ENCODE peak calls at places on chromosomes 11 and 22, in four cellular contexts. G is sigmoid colon, S is spleen, H is PC-3. E is an unnamed sample.

GRCh38 chr11:88103337-88104206 is 71.7 kb downstream of the RAB38 start:
- DNase-seq in G (no peak), H (peak; percentile 79), S (no peak), E (peak; percentile 46)

GRCh38 chr11:59668188-59668949 is 468 bp downstream of the PATL1 start:
- DNase-seq in H (peak; percentile 37), S (peak; percentile 94), G (peak; percentile 86), E (peak; percentile 44)

GRCh38 chr22:47437636-47438035 is 675.2 kb downstream of the TBC1D22A start:
- DNase-seq in G (no peak), S (no peak), H (no peak), E (no peak)

GRCh38 chr11:110308071-110308470 is 11.7 kb upstream of the RDX start:
- DNase-seq in G (no peak), S (no peak), H (no peak), E (no peak)

GRCh38 chr11:8382436-8383053 is 118.9 kb upstream of the LMO1 start:
- DNase-seq in H (peak; percentile 24), G (no peak), S (no peak), E (peak; percentile 60)

GRCh38 chr22:47586946-47587345 is 824.5 kb downstream of the TBC1D22A start:
- DNase-seq in G (peak; percentile 15), S (no peak), H (no peak), E (no peak)

GRCh38 chr11:85385561-85385960 is 241.6 kb downstream of the DLG2 start:
- DNase-seq in H (no peak), G (no peak), S (no peak), E (no peak)

GRCh38 chr11:61281581-61282250 is 13.4 kb downstream of the VWCE start:
- DNase-seq in G (peak; percentile 71), H (no peak), S (no peak), E (peak; percentile 69)

GRCh38 chr11:62431171-62431895 is 12.5 kb downstream of the SCGB1A1 start:
- DNase-seq in G (no peak), H (peak; percentile 60), S (no peak), E (peak; percentile 72)

GRCh38 chr11:129728571-129728970 is 87.1 kb upstream of the TMEM45B start:
- DNase-seq in H (peak; percentile 58), G (no peak), S (no peak), E (no peak)

GRCh38 chr11:6096417-6096816 is 11.1 kb upstream of the OR56B4 start:
- DNase-seq in S (no peak), G (no peak), H (no peak), E (no peak)

GRCh38 chr11:75275581-75275980 is 35.0 kb downstream of the TPBGL start:
- DNase-seq in H (no peak), S (peak; percentile 94), G (peak; percentile 73), E (no peak)

GRCh38 chr11:13462311-13462927 is 603 bp downstream of the BTBD10 start:
- DNase-seq in G (peak; percentile 78), H (peak; percentile 72), S (no peak), E (peak; percentile 92)

GRCh38 chr11:35647535-35648092 is 15.0 kb upstream of the TRIM44 start:
- DNase-seq in H (no peak), G (no peak), S (no peak), E (no peak)

GRCh38 chr11:16880184-16880583 is 134.0 kb downstream of the PLEKHA7 start:
- DNase-seq in H (no peak), G (no peak), S (no peak), E (no peak)

GRCh38 chr11:126310992-126311310 is 7.1 kb downstream of the DCPS start:
- DNase-seq in H (no peak), G (no peak), S (no peak), E (no peak)

GRCh38 chr11:105609832-105610781 is at the start of gene GRIA4:
- DNase-seq in S (peak; percentile 73), H (no peak), G (peak; percentile 75), E (no peak)

GRCh38 chr22:40213478-40213877 is 35.8 kb downstream of the TNRC6B start:
- DNase-seq in S (no peak), H (no peak), G (no peak), E (no peak)

GRCh38 chr11:126655807-126656128 is 300.3 kb downstream of the ST3GAL4 start:
- DNase-seq in H (peak; percentile 12), S (no peak), G (no peak), E (peak; percentile 22)

GRCh38 chr11:102121329-102121728 is 11.1 kb downstream of the YAP1 start:
- DNase-seq in H (no peak), S (no peak), G (no peak), E (no peak)

GRCh38 chr11:11973361-11973800 is 35.0 kb downstream of the DKK3 start:
- DNase-seq in G (peak; percentile 88), S (no peak), H (no peak), E (no peak)

GRCh38 chr11:30758012-30758411 is 171.9 kb upstream of the MPPED2 start:
- DNase-seq in H (no peak), G (no peak), S (no peak), E (no peak)

GRCh38 chr11:102843474-102843873 is at the start of gene MMP3:
- DNase-seq in S (no peak), H (peak; percentile 73), G (no peak), E (peak; percentile 36)

GRCh38 chr11:360326-361280 is 8.7 kb upstream of the B4GALNT4 start:
- DNase-seq in G (peak; percentile 72), H (no peak), S (peak; percentile 68), E (no peak)

GRCh38 chr22:38953577-38954413 is 3.6 kb upstream of the APOBEC3A start:
- DNase-seq in S (peak; percentile 80), G (peak; percentile 54), H (peak; percentile 6), E (peak; percentile 79)

GRCh38 chr22:19998991-19999820 is 17.4 kb downstream of the ARVCF start:
- DNase-seq in H (no peak), S (peak; percentile 64), G (no peak), E (no peak)

DNA sequence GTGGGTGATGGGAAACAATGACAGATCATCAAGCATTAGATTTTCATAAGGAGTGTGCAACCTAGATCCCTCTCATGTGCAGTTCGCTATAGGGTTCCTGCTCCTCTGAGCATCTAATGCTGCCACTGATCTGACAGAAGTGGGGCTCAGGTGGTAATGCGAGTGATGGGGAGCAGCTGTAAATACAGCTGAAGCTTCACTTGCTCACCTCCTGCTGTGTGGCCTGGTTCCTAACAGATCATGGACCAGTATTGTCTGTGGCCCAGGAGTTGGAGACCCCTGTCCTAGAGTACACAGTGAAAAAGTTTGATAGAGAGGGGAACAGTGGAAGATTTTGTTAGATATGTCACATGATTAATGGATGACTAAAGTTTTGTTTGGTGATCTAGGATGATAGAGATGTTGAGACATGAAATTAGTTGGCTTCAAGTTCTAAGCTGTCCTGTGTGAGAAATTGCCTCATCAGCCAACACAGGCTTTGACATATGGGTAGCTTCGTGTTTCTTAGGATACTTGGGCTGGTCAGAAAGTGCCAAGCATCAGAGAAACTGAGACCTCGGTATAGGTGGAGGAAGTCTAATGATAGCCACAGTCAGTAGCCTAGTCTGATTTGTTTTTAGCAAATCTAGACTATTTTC is 47.4 kb downstream of the ARHGEF12 start:
- DNase-seq in S (no peak), H (peak; percentile 30), G (no peak), E (peak; percentile 83)
- TF ChIP-seq CTCF in S (no peak), H (no peak), G (no peak), E (no peak)

DNA sequence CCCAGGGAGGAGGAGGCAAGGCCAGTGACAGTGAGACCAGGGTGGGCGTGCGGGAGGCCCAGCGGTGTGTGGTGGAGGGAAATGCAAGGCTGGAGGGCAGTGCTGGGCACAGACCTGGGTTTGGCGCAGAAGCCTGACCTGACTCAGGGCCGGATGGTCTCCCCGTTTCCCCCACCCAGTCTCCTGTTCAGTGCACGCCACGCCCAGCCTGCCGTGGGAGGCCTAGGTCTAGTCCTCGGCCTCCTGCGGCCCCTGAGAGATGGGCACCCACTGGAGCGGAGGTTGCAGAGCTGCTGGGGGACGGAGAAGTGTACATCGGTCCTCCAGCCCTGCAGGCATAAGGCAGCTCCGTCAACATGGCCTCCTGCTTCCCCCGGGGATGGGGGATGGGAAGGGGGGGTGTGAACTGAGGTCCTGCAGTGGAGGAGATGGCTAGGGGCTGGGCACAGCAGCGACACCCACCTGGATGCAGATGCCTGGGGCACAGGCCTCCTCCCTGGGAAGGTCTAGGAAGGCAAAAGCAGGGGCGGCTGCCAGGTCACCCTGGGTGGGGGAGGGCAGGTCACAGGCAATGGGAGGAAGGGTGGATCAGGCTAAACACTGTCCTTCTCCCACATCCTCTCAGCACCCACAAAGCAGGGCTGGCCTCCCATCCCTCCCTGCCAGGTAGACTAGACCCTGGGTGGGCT is 15.9 kb downstream of the IL17REL start:
- DNase-seq in H (no peak), G (peak; percentile 60), S (no peak), E (no peak)
- H3K27me3 ChIP-seq in H (no peaks in the 10 kb centered on the region), G (peaks cover 8% of the 10 kb centered on the region), S (peaks cover 21% of the 10 kb centered on the region), E (peaks cover 7% of the 10 kb centered on the region)

DNA sequence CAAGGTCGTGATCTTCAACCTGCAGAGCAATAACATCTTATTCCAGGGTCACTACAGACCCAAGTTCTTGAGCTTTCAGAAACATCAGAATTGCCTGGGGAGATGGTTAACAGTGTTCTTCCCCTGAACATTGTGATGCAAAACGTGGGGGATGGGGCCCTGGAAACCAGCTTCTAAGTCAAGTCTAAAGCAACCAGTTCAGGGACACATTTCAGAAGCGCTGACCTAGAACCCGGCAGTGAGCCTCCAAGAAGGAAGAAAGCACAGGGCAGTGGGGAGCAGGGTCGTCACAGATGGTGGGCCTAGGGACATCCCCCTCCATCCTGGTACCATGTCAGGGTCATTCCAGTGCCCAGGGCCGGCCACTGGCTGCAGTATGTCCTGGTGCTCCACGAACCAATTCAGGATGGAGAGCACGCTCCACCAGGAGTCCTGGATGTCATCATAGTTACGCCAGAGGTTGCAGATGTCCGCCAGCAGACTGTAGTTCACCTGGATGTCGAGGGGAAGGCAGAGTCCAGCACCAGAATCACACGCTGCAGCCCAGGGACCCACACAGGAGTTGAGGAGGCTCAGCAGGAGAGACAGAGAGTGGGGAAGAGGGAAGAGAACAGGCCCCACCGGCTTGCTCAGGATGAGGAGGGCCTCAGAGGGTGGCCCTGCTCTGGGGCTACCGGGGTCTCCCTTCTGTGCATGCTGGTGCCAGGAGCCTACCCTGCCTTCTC is 5.0 kb downstream of the NAGA start:
- DNase-seq in G (no peak), S (peak; percentile 53), H (no peak), E (no peak)
- H3K4me1 ChIP-seq in G (peaks cover 10% of the 10 kb centered on the region), S (peaks cover 6% of the 10 kb centered on the region), H (peaks cover 8% of the 10 kb centered on the region), E (no peaks in the 10 kb centered on the region)

DNA sequence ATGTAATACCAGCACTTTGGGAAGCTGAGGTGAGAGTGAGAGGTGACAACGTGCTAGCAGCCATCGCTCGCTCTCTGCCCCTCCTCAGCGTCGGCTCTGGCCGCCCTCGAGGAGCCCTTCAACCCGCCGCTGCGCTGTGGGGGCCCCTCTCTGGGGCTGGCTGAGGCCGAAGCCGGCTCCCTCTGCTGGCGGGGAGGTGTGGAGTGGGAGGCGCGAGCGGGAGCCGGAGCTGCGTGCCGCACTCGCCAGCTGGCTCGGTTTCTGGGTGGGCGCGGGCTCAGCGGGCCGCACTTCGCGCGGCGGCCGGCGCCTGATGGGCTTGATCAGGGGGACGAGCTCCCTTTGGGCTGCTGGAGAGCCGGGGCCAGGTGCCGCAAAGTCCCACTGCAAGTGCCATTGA is 98.9 kb upstream of the UBASH3B start:
- DNase-seq in G (no peak), H (no peak), S (peak; percentile 75), E (no peak)
- TF ChIP-seq CTCF in G (no peak), H (no peak), S (no peak), E (peak; percentile 47)

E was measured in foreskin keratinocyte.